ENCODE peak calls at places on chromosome 18, in six cellular contexts. B is putamen; C is activated CD8-positive, alpha-beta memory T cell treated with anti-CD3 and anti-CD28 coated beads, Interleukin-2, amount 50 U/mL, for 4 hours; N is keratinocyte; G is iPS-NIHi11; A is WTC11. P is an unnamed sample.

GRCh38 chr18:37537868-37538525 is 27.6 kb downstream of the CELF4 start:
- DNase-seq in G (peak), B (peak), N (no peak), A (peak), C (peak), P (peak)

GRCh38 chr18:59660976-59661743 is 36.1 kb downstream of the CCBE1 start:
- DNase-seq in A (no peak), G (no peak), B (no peak), C (no peak), N (peak), P (no peak)

GRCh38 chr18:13232971-13233565 is 14.5 kb downstream of the LDLRAD4 start:
- DNase-seq in G (no peak), B (no peak), A (no peak), C (no peak), N (no peak), P (no peak)

GRCh38 chr18:45588284-45588683 is 27.0 kb upstream of the SLC14A2 start:
- DNase-seq in G (no peak), A (no peak), N (no peak), B (no peak), C (no peak), P (no peak)

GRCh38 chr18:47826157-47827074 is 104.0 kb downstream of the SMAD2 start:
- DNase-seq in N (no peak), G (no peak), C (no peak), B (no peak), A (no peak), P (no peak)

GRCh38 chr18:41530959-41531358 is 424.1 kb upstream of the PIK3C3 start:
- DNase-seq in C (no peak), G (no peak), B (no peak), A (no peak), N (no peak), P (no peak)

GRCh38 chr18:49082714-49083688 is 132.2 kb upstream of the SMAD7 start:
- DNase-seq in G (no peak), B (no peak), C (no peak), A (no peak), N (no peak), P (no peak)

GRCh38 chr18:45106331-45106774 is 425.7 kb downstream of the SETBP1 start:
- DNase-seq in C (no peak), G (no peak), B (no peak), N (no peak), A (no peak), P (no peak)

GRCh38 chr18:4232656-4233055 is 222.5 kb downstream of the DLGAP1 start:
- DNase-seq in C (no peak), G (no peak), B (no peak), N (no peak), A (no peak), P (no peak)

GRCh38 chr18:80006726-80007125 is 18.4 kb upstream of the TXNL4A start:
- DNase-seq in N (no peak), C (no peak), A (no peak), B (no peak), G (no peak), P (no peak)

GRCh38 chr18:62088146-62088545 is 98.7 kb downstream of the PIGN start:
- DNase-seq in C (no peak), A (no peak), G (no peak), B (no peak), N (no peak), P (no peak)

GRCh38 chr18:32548688-32549087 is 78.0 kb upstream of the GAREM1 start:
- DNase-seq in B (no peak), N (no peak), G (peak), A (no peak), C (no peak), P (no peak)

GRCh38 chr18:73340135-73340934 is 472.5 kb upstream of the NETO1 start:
- DNase-seq in B (no peak), A (no peak), N (no peak), C (no peak), G (no peak), P (no peak)

GRCh38 chr18:45662468-45662867 is 47.2 kb downstream of the SLC14A2 start:
- DNase-seq in C (no peak), N (no peak), G (no peak), A (no peak), B (no peak), P (no peak)